ENCODE peak calls at places on chromosomes 13 and 19, in ten cellular contexts. A is mesendoderm; M is body of pancreas; R is BJ; H is effector memory CD4-positive, alpha-beta T cell; I is IMR-90; W is Peyer's patch; K is tibial artery; D is thoracic aorta; Q is foreskin keratinocyte. Y is an unnamed sample. For H3K27me3, the result is how much of the 10 kb centered on the place peaks cover.

GRCh38 chr19:53086949-53087348 is 16.3 kb downstream of the ZNF160 start:
- DNase-seq in K (no peak), H (no peak), Q (no peak), A (no peak), D (no peak), W (no peak), R (no peak), I (peak), M (peak), Y (no peak)

GRCh38 chr13:63420685-63421084 is 2005.0 kb upstream of the PCDH20 start:
- DNase-seq in K (no peak), D (no peak), W (no peak), Q (no peak), M (no peak), A (no peak), I (no peak), H (no peak), R (no peak), Y (no peak)

GRCh38 chr19:34962281-34962944 is 1.6 kb downstream of the ZNF792 start:
- DNase-seq in M (peak), R (no peak), H (no peak), Q (no peak), I (peak), W (no peak), A (peak), K (no peak), D (no peak), Y (no peak)

GRCh38 chr13:50994651-50995050 is 85.1 kb downstream of the RNASEH2B start:
- DNase-seq in K (no peak), H (no peak), A (no peak), R (no peak), M (no peak), Q (no peak), W (no peak), I (no peak), D (no peak), Y (no peak)

GRCh38 chr19:14554382-14554812 is 17.5 kb downstream of the NDUFB7 start:
- DNase-seq in I (no peak), A (peak), M (peak), H (no peak), Q (peak), W (no peak), R (no peak), D (no peak), K (no peak), Y (no peak)

GRCh38 chr13:107867701-107868661 is 347.4 kb downstream of the LIG4 start:
- DNase-seq in D (no peak), H (no peak), K (no peak), Q (peak), W (no peak), M (peak), I (peak), R (no peak), A (peak), Y (no peak)

GRCh38 chr19:34364830-34365462 is at the start of gene GPI:
- DNase-seq in R (no peak), A (peak), M (peak), Q (peak), I (peak), K (peak), H (peak), W (peak), D (no peak), Y (peak)

GRCh38 chr19:49875177-49875576 is 2.0 kb downstream of the AKT1S1 start:
- DNase-seq in D (no peak), A (no peak), K (no peak), R (no peak), W (no peak), M (no peak), Q (no peak), H (no peak), I (no peak), Y (no peak)

GRCh38 chr13:66180806-66181205 is 1049.3 kb downstream of the PCDH9 start:
- DNase-seq in R (no peak), A (no peak), Q (peak), M (no peak), K (no peak), I (no peak), H (no peak), D (no peak), W (no peak), Y (no peak)

GRCh38 chr19:18131841-18132596 is 20.9 kb upstream of the PIK3R2 start:
- DNase-seq in H (no peak), A (no peak), W (no peak), M (no peak), K (no peak), Q (no peak), I (no peak), D (no peak), R (no peak), Y (no peak)

GRCh38 chr19:16039545-16039944 is 36.8 kb upstream of the TPM4 start:
- DNase-seq in M (no peak), W (no peak), H (no peak), D (no peak), I (no peak), A (no peak), R (no peak), Q (no peak), K (no peak), Y (no peak)

GRCh38 chr13:112970552-112971287 is 1.7 kb downstream of the MCF2L start:
- DNase-seq in I (no peak), M (no peak), Q (no peak), D (no peak), H (no peak), R (peak), K (peak), W (no peak), A (no peak), Y (no peak)

GRCh38 chr13:98443329-98443728 is 133.6 kb downstream of the STK24 start:
- DNase-seq in K (no peak), Q (peak), M (no peak), R (peak), D (no peak), W (no peak), I (peak), A (peak), H (no peak), Y (no peak)

GRCh38 chr19:10284641-10285278 is 2.0 kb upstream of the ICAM4 start:
- DNase-seq in M (no peak), K (no peak), W (no peak), I (no peak), D (no peak), A (no peak), Q (no peak), R (no peak), H (no peak), Y (no peak)

GRCh38 chr19:723714-724113 is 15.0 kb downstream of the PALM start:
- DNase-seq in A (no peak), I (no peak), Q (no peak), M (no peak), K (no peak), W (no peak), D (no peak), H (no peak), R (no peak), Y (no peak)
- H3K27me3 ChIP-seq in A (under half), I (under half), Q (under half), M (under half), K (under half), W (under half), D (under half), H (under half), R (under half), Y (under half)

DNA sequence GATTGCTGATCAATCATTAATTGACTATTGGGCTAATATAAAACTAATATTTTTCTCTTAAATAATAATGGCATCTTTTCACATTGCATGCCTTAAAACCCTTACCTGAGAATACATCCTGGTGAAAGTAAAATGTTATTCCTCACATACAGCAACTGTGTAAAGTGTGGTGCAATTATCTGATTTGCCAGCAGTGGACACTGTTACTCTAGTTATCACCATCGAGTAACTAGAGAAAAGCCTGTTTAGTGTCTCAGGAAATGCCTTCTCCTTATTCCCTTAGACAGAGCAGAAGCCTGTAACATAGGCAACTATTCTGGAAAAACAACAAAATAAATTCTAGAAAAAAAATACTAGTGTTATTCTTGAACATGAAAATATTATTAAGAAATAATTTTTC is 459.8 kb downstream of the FGF14 start:
- DNase-seq in M (peak), R (no peak), Q (peak), D (no peak), W (no peak), A (peak), H (no peak), K (no peak), I (peak), Y (no peak)
- H3K27me3 ChIP-seq in M (under half), R (under half), Q (under half), D (under half), W (under half), A (under half), H (under half), K (under half), I (under half), Y (under half)

GRCh38 chr13:99963832-99964339 is 7.7 kb downstream of the ZIC5 start:
- DNase-seq in M (no peak), I (no peak), H (no peak), Q (no peak), A (no peak), W (no peak), R (no peak), D (no peak), K (no peak), Y (no peak)
- H3K27me3 ChIP-seq in M (under half), I (half or more), H (half or more), Q (half or more), A (under half), W (under half), R (under half), D (under half), K (under half), Y (under half)

DNA sequence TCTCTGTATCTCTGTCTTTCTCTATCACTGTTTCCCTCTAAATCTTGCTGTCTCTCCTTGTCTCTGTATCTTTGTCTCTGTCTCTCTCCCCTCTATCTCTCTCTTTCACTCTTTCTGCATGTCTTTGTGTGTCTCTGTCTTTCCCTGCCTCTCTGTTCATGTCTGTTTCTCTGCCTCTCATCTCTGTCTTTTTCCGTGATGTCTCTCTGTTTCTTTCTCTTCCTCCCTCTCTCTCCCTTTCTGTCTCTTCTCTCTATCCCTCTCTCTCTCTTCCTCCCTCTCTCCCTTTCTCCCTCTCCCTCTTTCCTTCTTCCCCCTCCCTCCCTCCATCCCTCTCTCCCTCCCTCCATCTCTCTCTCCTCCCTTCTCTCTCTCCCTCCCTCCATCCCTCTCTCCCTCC is 56.7 kb upstream of the NFIC start:
- DNase-seq in H (no peak), M (no peak), A (no peak), I (no peak), W (no peak), R (no peak), K (no peak), D (no peak), Q (no peak), Y (no peak)
- H3K27me3 ChIP-seq in H (under half), M (under half), A (under half), I (under half), W (under half), R (under half), K (under half), D (under half), Q (under half), Y (under half)

GRCh38 chr19:29934257-29934656 is 7.8 kb upstream of the URI1 start:
- DNase-seq in M (no peak), A (no peak), K (no peak), D (no peak), Q (no peak), R (no peak), I (no peak), W (no peak), H (no peak), Y (no peak)
- H3K27me3 ChIP-seq in M (under half), A (under half), K (under half), D (under half), Q (under half), R (under half), I (under half), W (under half), H (under half), Y (under half)

Y was measured in GM06990.